ENCODE peak calls at places on chromosomes 13 and 19, in five cellular contexts. E, J, N, U and A are unnamed samples.

GRCh38 chr13:79409828-79410227 is 3.8 kb upstream of the RBM26 start:
- DNase-seq in E (no peak), J (no peak), N (no peak), U (no peak), A (no peak)

GRCh38 chr13:82412749-82413148 is 1469.5 kb downstream of the SLITRK1 start:
- DNase-seq in E (no peak), J (no peak), N (no peak), U (no peak), A (no peak)

GRCh38 chr13:113069861-113070805 is 35.5 kb upstream of the F7 start:
- DNase-seq in E (no peak), J (peak), N (no peak), U (no peak), A (no peak)

GRCh38 chr13:64158910-64159309 is 2743.3 kb upstream of the PCDH20 start:
- DNase-seq in E (no peak), J (no peak), N (no peak), U (no peak), A (no peak)

GRCh38 chr13:111153977-111154332 is 38.8 kb downstream of the ARHGEF7 start:
- DNase-seq in E (no peak), J (peak), N (peak), U (peak), A (no peak)

GRCh38 chr19:34269489-34269888 is 15.1 kb downstream of the GARRE1 start:
- DNase-seq in E (no peak), J (no peak), N (no peak), U (no peak), A (no peak)

GRCh38 chr13:98370806-98371553 is 193.9 kb upstream of the RNF113B start:
- DNase-seq in E (no peak), J (no peak), N (no peak), U (no peak), A (peak)

GRCh38 chr19:35963514-35963913 is 27.3 kb downstream of the LRFN3 start:
- DNase-seq in E (no peak), J (no peak), N (no peak), U (peak), A (no peak)

GRCh38 chr13:61142506-61142905 is 273.1 kb downstream of the PCDH20 start:
- DNase-seq in E (no peak), J (no peak), N (no peak), U (no peak), A (no peak)

GRCh38 chr13:111508164-111508870 is 187.9 kb downstream of the TEX29 start:
- DNase-seq in E (no peak), J (no peak), N (no peak), U (no peak), A (no peak)

GRCh38 chr19:1855828-1856255 is 7.5 kb downstream of the KLF16 start:
- DNase-seq in E (no peak), J (peak), N (no peak), U (no peak), A (no peak)

GRCh38 chr13:34087791-34088190 is 269.8 kb downstream of the RFC3 start:
- DNase-seq in E (no peak), J (no peak), N (no peak), U (no peak), A (no peak)

GRCh38 chr19:17332677-17333581 is 1.7 kb downstream of the ANO8 start:
- DNase-seq in E (no peak), J (no peak), N (peak), U (no peak), A (peak)